ENCODE peak calls at places on chromosomes 12 and 14, in nine cellular contexts. One of them, this sample, is unnamed. For H3K4me1, the result is how much of the 10 kb centered on the place peaks cover.

GRCh38 chr12:124993568-124994434 is at the start of gene BRI3BP:
- DNase-seq in psoas muscle: peak
- DNase-seq in lower lobe of right lung: peak
- DNase-seq in HCT116: no peak
- DNase-seq in pancreas: peak
- DNase-seq in transverse colon: peak
- DNase-seq in stomach: peak
- DNase-seq in IMR-90: peak
- DNase-seq in body of pancreas: peak
- DNase-seq in this sample: peak

GRCh38 chr14:100669011-100669412 is 57.7 kb upstream of the DLK1 start:
- DNase-seq in psoas muscle: peak
- DNase-seq in lower lobe of right lung: no peak
- DNase-seq in HCT116: no peak
- DNase-seq in pancreas: no peak
- DNase-seq in transverse colon: no peak
- DNase-seq in stomach: no peak
- DNase-seq in IMR-90: no peak
- DNase-seq in body of pancreas: no peak
- DNase-seq in this sample: peak

GRCh38 chr14:62736426-62737043 is 308.7 kb downstream of the KCNH5 start:
- DNase-seq in psoas muscle: no peak
- DNase-seq in lower lobe of right lung: no peak
- DNase-seq in HCT116: no peak
- DNase-seq in pancreas: no peak
- DNase-seq in transverse colon: no peak
- DNase-seq in stomach: no peak
- DNase-seq in IMR-90: peak
- DNase-seq in body of pancreas: no peak
- DNase-seq in this sample: no peak

GRCh38 chr14:77069551-77069950 is 28.5 kb upstream of the CIPC start:
- DNase-seq in psoas muscle: no peak
- DNase-seq in lower lobe of right lung: no peak
- DNase-seq in HCT116: no peak
- DNase-seq in pancreas: no peak
- DNase-seq in transverse colon: no peak
- DNase-seq in stomach: no peak
- DNase-seq in IMR-90: no peak
- DNase-seq in body of pancreas: no peak
- DNase-seq in this sample: no peak

GRCh38 chr12:124681779-124682391 is 114.5 kb upstream of the NCOR2 start:
- DNase-seq in psoas muscle: peak
- DNase-seq in lower lobe of right lung: no peak
- DNase-seq in HCT116: no peak
- DNase-seq in pancreas: no peak
- DNase-seq in transverse colon: no peak
- DNase-seq in stomach: no peak
- DNase-seq in IMR-90: peak
- DNase-seq in body of pancreas: no peak
- DNase-seq in this sample: peak

GRCh38 chr14:61479746-61480502 is 158.5 kb downstream of the PRKCH start:
- DNase-seq in psoas muscle: no peak
- DNase-seq in lower lobe of right lung: no peak
- DNase-seq in HCT116: no peak
- DNase-seq in pancreas: no peak
- DNase-seq in transverse colon: no peak
- DNase-seq in stomach: no peak
- DNase-seq in IMR-90: peak
- DNase-seq in body of pancreas: no peak
- DNase-seq in this sample: no peak

GRCh38 chr14:29553427-29553826 is 374.2 kb downstream of the PRKD1 start:
- DNase-seq in psoas muscle: no peak
- DNase-seq in lower lobe of right lung: no peak
- DNase-seq in HCT116: no peak
- DNase-seq in pancreas: no peak
- DNase-seq in transverse colon: no peak
- DNase-seq in stomach: no peak
- DNase-seq in IMR-90: no peak
- DNase-seq in body of pancreas: no peak
- DNase-seq in this sample: no peak

GRCh38 chr12:94140556-94140955 is 7.8 kb upstream of the PLXNC1 start:
- DNase-seq in psoas muscle: no peak
- DNase-seq in lower lobe of right lung: no peak
- DNase-seq in HCT116: peak
- DNase-seq in pancreas: no peak
- DNase-seq in transverse colon: peak
- DNase-seq in stomach: peak
- DNase-seq in IMR-90: peak
- DNase-seq in body of pancreas: no peak
- DNase-seq in this sample: peak

GRCh38 chr14:97902630-97903029 is 1105.4 kb downstream of the VRK1 start:
- DNase-seq in psoas muscle: no peak
- DNase-seq in lower lobe of right lung: no peak
- DNase-seq in HCT116: no peak
- DNase-seq in pancreas: no peak
- DNase-seq in transverse colon: no peak
- DNase-seq in stomach: no peak
- DNase-seq in IMR-90: no peak
- DNase-seq in body of pancreas: no peak
- DNase-seq in this sample: no peak

GRCh38 chr12:68276400-68276930 is 23.1 kb upstream of the IL22 start:
- DNase-seq in psoas muscle: no peak
- DNase-seq in lower lobe of right lung: no peak
- DNase-seq in HCT116: no peak
- DNase-seq in pancreas: no peak
- DNase-seq in transverse colon: no peak
- DNase-seq in stomach: no peak
- DNase-seq in IMR-90: no peak
- DNase-seq in body of pancreas: no peak
- DNase-seq in this sample: no peak

GRCh38 chr14:89013698-89014569 is 189.5 kb downstream of the TTC8 start:
- DNase-seq in psoas muscle: no peak
- DNase-seq in lower lobe of right lung: no peak
- DNase-seq in HCT116: no peak
- DNase-seq in pancreas: no peak
- DNase-seq in transverse colon: no peak
- DNase-seq in stomach: no peak
- DNase-seq in IMR-90: no peak
- DNase-seq in body of pancreas: no peak
- DNase-seq in this sample: no peak

GRCh38 chr12:122865268-122866231 is 30.3 kb downstream of the HIP1R start:
- DNase-seq in psoas muscle: no peak
- DNase-seq in lower lobe of right lung: peak
- DNase-seq in HCT116: peak
- DNase-seq in pancreas: peak
- DNase-seq in transverse colon: no peak
- DNase-seq in stomach: peak
- DNase-seq in IMR-90: no peak
- DNase-seq in body of pancreas: peak
- DNase-seq in this sample: no peak

GRCh38 chr14:103561381-103562134 is 899 bp downstream of the BAG5 start:
- DNase-seq in psoas muscle: peak
- DNase-seq in lower lobe of right lung: peak
- DNase-seq in HCT116: no peak
- DNase-seq in pancreas: no peak
- DNase-seq in transverse colon: no peak
- DNase-seq in stomach: no peak
- DNase-seq in IMR-90: peak
- DNase-seq in body of pancreas: no peak
- DNase-seq in this sample: no peak

GRCh38 chr12:132622437-132623071 is 4.0 kb downstream of the P2RX2 start:
- DNase-seq in psoas muscle: no peak
- DNase-seq in lower lobe of right lung: no peak
- DNase-seq in HCT116: no peak
- DNase-seq in pancreas: no peak
- DNase-seq in transverse colon: no peak
- DNase-seq in stomach: no peak
- DNase-seq in IMR-90: peak
- DNase-seq in body of pancreas: peak
- DNase-seq in this sample: peak

GRCh38 chr14:39302124-39302810 is 68.6 kb downstream of the MIA2 start:
- DNase-seq in psoas muscle: no peak
- DNase-seq in lower lobe of right lung: no peak
- DNase-seq in HCT116: no peak
- DNase-seq in pancreas: no peak
- DNase-seq in transverse colon: no peak
- DNase-seq in stomach: no peak
- DNase-seq in IMR-90: no peak
- DNase-seq in body of pancreas: no peak
- DNase-seq in this sample: no peak

GRCh38 chr12:123931686-123932321 is 40.8 kb downstream of the CCDC92 start:
- DNase-seq in psoas muscle: no peak
- DNase-seq in lower lobe of right lung: no peak
- DNase-seq in HCT116: no peak
- DNase-seq in pancreas: no peak
- DNase-seq in transverse colon: no peak
- DNase-seq in stomach: no peak
- DNase-seq in IMR-90: no peak
- DNase-seq in body of pancreas: no peak
- DNase-seq in this sample: no peak

GRCh38 chr12:7114008-7114407 is 5.0 kb upstream of the C1RL start:
- DNase-seq in psoas muscle: no peak
- DNase-seq in lower lobe of right lung: no peak
- DNase-seq in HCT116: no peak
- DNase-seq in pancreas: peak
- DNase-seq in transverse colon: no peak
- DNase-seq in stomach: no peak
- DNase-seq in IMR-90: no peak
- DNase-seq in body of pancreas: no peak
- DNase-seq in this sample: no peak

GRCh38 chr12:12943589-12944260 is 8.2 kb downstream of the GPRC5D start:
- DNase-seq in psoas muscle: no peak
- DNase-seq in lower lobe of right lung: no peak
- DNase-seq in HCT116: no peak
- DNase-seq in pancreas: no peak
- DNase-seq in transverse colon: no peak
- DNase-seq in stomach: no peak
- DNase-seq in IMR-90: peak
- DNase-seq in body of pancreas: no peak
- DNase-seq in this sample: no peak

GRCh38 chr12:54370218-54370730 is 6.0 kb upstream of the GPR84 start:
- DNase-seq in psoas muscle: peak
- DNase-seq in lower lobe of right lung: peak
- DNase-seq in HCT116: no peak
- DNase-seq in pancreas: peak
- DNase-seq in transverse colon: peak
- DNase-seq in stomach: peak
- DNase-seq in IMR-90: peak
- DNase-seq in body of pancreas: peak
- DNase-seq in this sample: peak

GRCh38 chr14:68677476-68677875 is 115.4 kb downstream of the ZFP36L1 start:
- DNase-seq in psoas muscle: no peak
- DNase-seq in lower lobe of right lung: no peak
- DNase-seq in HCT116: no peak
- DNase-seq in pancreas: no peak
- DNase-seq in transverse colon: no peak
- DNase-seq in stomach: no peak
- DNase-seq in IMR-90: no peak
- DNase-seq in body of pancreas: no peak
- DNase-seq in this sample: peak
- H3K4me1 ChIP-seq in psoas muscle: under half
- H3K4me1 ChIP-seq in lower lobe of right lung: under half
- H3K4me1 ChIP-seq in HCT116: under half
- H3K4me1 ChIP-seq in pancreas: under half
- H3K4me1 ChIP-seq in transverse colon: under half
- H3K4me1 ChIP-seq in stomach: half or more
- H3K4me1 ChIP-seq in IMR-90: under half
- H3K4me1 ChIP-seq in body of pancreas: under half
- H3K4me1 ChIP-seq in this sample: under half

DNA sequence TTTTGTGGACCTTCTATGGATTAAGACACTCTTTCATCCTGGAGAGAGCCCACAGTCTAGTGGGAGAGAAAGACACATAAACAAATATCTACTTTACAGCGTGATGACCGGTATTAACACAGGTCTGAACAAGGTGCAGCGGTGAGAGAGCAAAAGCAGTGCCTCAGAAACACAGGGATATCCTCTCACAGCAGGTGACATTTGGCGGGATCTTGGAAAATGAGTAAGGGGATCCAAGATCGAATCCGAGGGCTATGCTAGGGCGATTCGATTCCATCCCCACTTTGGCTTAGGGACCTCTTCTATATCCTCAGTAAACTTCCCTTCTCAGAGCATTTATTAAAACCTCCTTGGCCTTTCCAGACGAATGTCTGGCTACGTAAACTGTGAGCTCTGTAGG is 690 bp downstream of the ATP6V1D start:
- DNase-seq in psoas muscle: no peak
- DNase-seq in lower lobe of right lung: no peak
- DNase-seq in HCT116: no peak
- DNase-seq in pancreas: no peak
- DNase-seq in transverse colon: no peak
- DNase-seq in stomach: no peak
- DNase-seq in IMR-90: no peak
- DNase-seq in body of pancreas: no peak
- DNase-seq in this sample: no peak
- H3K4me1 ChIP-seq in psoas muscle: under half
- H3K4me1 ChIP-seq in lower lobe of right lung: half or more
- H3K4me1 ChIP-seq in HCT116: under half
- H3K4me1 ChIP-seq in pancreas: under half
- H3K4me1 ChIP-seq in transverse colon: half or more
- H3K4me1 ChIP-seq in stomach: half or more
- H3K4me1 ChIP-seq in IMR-90: under half
- H3K4me1 ChIP-seq in body of pancreas: under half
- H3K4me1 ChIP-seq in this sample: under half

DNA sequence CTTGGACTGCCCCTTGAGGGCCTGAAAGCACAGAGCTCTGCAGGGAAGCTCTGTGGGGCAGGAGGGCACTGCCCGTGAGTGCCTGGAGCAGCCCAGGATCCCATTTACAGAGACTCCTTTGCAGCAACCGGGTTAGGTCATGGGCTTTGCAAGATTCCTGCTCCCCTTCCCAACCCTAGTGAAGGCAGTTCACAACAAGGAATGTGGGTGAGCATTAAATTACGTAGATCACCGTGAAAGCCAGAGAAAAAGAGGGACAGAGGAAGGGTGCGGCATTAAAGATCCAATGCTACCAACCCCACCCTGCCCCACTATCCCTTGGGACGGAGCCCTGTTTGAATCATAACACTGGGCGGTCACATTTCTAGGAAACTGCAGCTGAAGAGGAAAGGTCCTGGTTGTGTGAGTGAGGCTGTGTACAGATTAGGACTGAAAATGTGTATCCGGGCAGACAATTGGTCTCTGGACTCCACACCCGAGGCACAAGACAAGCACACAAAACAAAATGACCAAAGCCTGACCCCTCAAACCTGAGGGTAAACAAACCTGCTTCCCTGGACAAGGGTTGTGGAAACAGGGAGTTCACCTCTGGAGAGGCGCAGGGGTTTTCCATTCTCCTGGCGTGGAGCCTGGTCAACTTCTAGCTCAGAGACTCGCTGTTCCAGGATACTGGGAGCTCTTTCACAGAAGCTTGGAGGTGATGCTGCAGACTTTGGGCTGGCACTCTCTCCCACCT is 16.8 kb downstream of the NINJ2 start:
- DNase-seq in psoas muscle: peak
- DNase-seq in lower lobe of right lung: no peak
- DNase-seq in HCT116: no peak
- DNase-seq in pancreas: no peak
- DNase-seq in transverse colon: no peak
- DNase-seq in stomach: peak
- DNase-seq in IMR-90: no peak
- DNase-seq in body of pancreas: peak
- DNase-seq in this sample: peak
- H3K4me1 ChIP-seq in psoas muscle: under half
- H3K4me1 ChIP-seq in lower lobe of right lung: half or more
- H3K4me1 ChIP-seq in HCT116: under half
- H3K4me1 ChIP-seq in pancreas: under half
- H3K4me1 ChIP-seq in transverse colon: under half
- H3K4me1 ChIP-seq in stomach: under half
- H3K4me1 ChIP-seq in IMR-90: under half
- H3K4me1 ChIP-seq in body of pancreas: under half
- H3K4me1 ChIP-seq in this sample: under half

GRCh38 chr12:52132754-52133161 is 53.3 kb downstream of the SMIM41 start:
- DNase-seq in psoas muscle: no peak
- DNase-seq in lower lobe of right lung: no peak
- DNase-seq in HCT116: no peak
- DNase-seq in pancreas: peak
- DNase-seq in transverse colon: no peak
- DNase-seq in stomach: no peak
- DNase-seq in IMR-90: no peak
- DNase-seq in body of pancreas: no peak
- DNase-seq in this sample: peak
- H3K4me1 ChIP-seq in psoas muscle: under half
- H3K4me1 ChIP-seq in lower lobe of right lung: under half
- H3K4me1 ChIP-seq in HCT116: under half
- H3K4me1 ChIP-seq in pancreas: under half
- H3K4me1 ChIP-seq in transverse colon: under half
- H3K4me1 ChIP-seq in stomach: under half
- H3K4me1 ChIP-seq in IMR-90: under half
- H3K4me1 ChIP-seq in body of pancreas: under half
- H3K4me1 ChIP-seq in this sample: under half

This sample was measured in ovary.